ENCODE peak calls at places on chromosomes 11 and 22, in four cellular contexts. Q is K562, O is HepG2, A is GM12878. M is an unnamed sample.

GRCh38 chr11:87819141-87819540 is 356.1 kb downstream of the RAB38 start:
- DNase-seq in Q (no peak), O (no peak), A (no peak), M (no peak)

GRCh38 chr22:28116261-28116673 is 197.2 kb upstream of the PITPNB start:
- DNase-seq in Q (no peak), A (no peak), O (no peak), M (no peak)

GRCh38 chr22:20756846-20757245 is 17.1 kb upstream of the SERPIND1 start:
- DNase-seq in A (no peak), O (no peak), Q (no peak), M (no peak)

GRCh38 chr11:92070026-92070889 is 154.4 kb upstream of the FAT3 start:
- DNase-seq in Q (no peak), A (no peak), O (no peak), M (no peak)

GRCh38 chr11:85627332-85627997 is at the start of gene DLG2:
- DNase-seq in O (no peak), Q (peak), A (no peak), M (peak)

GRCh38 chr11:63552921-63553320 is 10.3 kb downstream of the PLAAT2 start:
- DNase-seq in Q (no peak), A (no peak), O (no peak), M (no peak)

GRCh38 chr22:34709641-34710040 is 356.3 kb upstream of the ISX start:
- DNase-seq in A (no peak), O (no peak), Q (no peak), M (no peak)

GRCh38 chr11:75174781-75175370 is 24.0 kb downstream of the SLCO2B1 start:
- DNase-seq in A (no peak), O (no peak), Q (no peak), M (no peak)

GRCh38 chr11:45384711-45385241 is 98.6 kb upstream of the SYT13 start:
- DNase-seq in O (no peak), A (no peak), Q (no peak), M (no peak)

GRCh38 chr22:38866399-38867123 is 5.5 kb downstream of the CBX6 start:
- DNase-seq in O (no peak), Q (no peak), A (no peak), M (no peak)

GRCh38 chr11:71962428-71963038 is 33.7 kb downstream of the RNF121 start:
- DNase-seq in Q (peak), O (no peak), A (peak), M (no peak)

GRCh38 chr22:31230871-31231621 is 18.9 kb downstream of the LIMK2 start:
- DNase-seq in A (no peak), Q (peak), O (peak), M (peak)

GRCh38 chr22:23836281-23836680 is 2.5 kb downstream of the DERL3 start:
- DNase-seq in A (no peak), Q (no peak), O (no peak), M (peak)

GRCh38 chr11:122020902-122021301 is 95.1 kb downstream of the BLID start:
- DNase-seq in Q (no peak), O (no peak), A (no peak), M (peak)

DNA sequence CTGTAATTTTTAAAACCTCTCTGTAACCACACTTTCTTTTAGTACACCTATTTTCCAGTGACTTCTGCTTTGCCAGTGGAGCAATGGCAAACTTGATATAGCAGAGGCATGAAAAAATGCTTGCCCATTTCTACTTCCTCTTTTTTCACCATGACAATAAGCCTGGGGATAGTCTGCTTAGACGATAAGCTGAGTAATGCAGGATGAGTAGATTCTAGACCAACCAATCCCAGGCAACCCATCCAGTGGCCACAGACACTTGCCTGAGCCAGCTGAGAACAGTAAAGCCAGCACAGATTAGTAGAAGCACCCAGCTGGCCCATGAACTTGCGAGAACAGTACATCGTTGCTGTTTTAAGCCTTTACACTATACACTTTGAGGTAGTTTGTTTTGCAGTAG is 37.5 kb downstream of the DDI1 start:
- DNase-seq in Q (peak), O (no peak), A (peak), M (no peak)
- TF ChIP-seq NFIC in Q (no peak), O (no peak), A (no peak), M (no peak)

GRCh38 chr22:44924724-44925123 is 85.1 kb downstream of the PHF21B start:
- DNase-seq in Q (no peak), O (no peak), A (no peak), M (no peak)
- TF ChIP-seq NFIC in Q (no peak), O (no peak), A (no peak), M (no peak)

DNA sequence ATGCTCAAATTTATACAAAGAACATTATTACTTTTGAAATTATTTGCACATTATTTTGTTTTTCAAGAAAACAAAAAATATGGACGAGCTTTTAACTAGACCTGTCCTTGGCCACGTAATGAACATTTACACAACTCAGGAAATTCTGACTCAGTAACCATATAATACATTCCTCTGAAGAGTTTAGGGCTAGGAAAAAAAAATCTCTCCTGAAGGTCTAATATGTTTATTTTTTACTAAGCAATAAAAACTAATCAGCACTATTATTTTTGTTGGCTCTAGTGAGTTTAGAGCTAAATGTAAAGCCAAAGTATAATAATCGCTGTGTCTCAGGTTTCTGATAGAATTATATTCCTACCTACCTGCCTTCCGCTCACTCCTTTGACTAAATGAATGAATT is 187.5 kb downstream of the SWAP70 start:
- DNase-seq in Q (no peak), O (no peak), A (no peak), M (no peak)
- TF ChIP-seq NFIC in Q (no peak), O (no peak), A (no peak), M (no peak)

GRCh38 chr11:64675417-64676252 is 47.4 kb downstream of the NRXN2 start:
- DNase-seq in Q (no peak), A (no peak), O (no peak), M (peak)
- TF ChIP-seq NFIC in Q (no peak), A (no peak), O (no peak), M (no peak)

DNA sequence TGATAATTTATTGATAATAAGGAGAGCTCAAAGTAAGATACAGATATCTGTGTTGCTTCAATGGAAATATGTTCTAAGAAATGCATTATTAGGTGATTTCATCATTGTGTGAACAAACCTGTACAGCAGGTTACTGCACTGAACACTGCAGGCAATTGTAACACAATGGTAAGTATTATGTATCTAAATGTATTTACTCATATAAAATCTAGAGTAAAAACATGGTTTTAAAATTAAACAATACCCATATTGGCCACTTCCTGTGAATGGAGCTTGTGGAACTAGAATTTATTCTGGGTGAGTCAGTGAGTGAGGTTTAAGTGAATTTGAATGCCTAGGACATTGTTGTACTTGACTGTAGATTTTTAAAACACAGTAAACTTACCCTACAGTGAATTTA is 722.9 kb upstream of the RAG2 start:
- DNase-seq in A (no peak), Q (no peak), O (no peak), M (no peak)
- TF ChIP-seq NFIC in A (no peak), Q (no peak), O (no peak), M (no peak)

M was measured in SK-N-SH.